ENCODE peak calls at places on chromosome 20, in seven cellular contexts. M is PC-3, T is KG1, N is WTC11, S is ACHN, Q is HEK293T, G is left ventricle myocardium superior. X is an unnamed sample.

GRCh38 chr20:5642155-5642981 is 107.8 kb upstream of the SHLD1 start:
- DNase-seq in M (no peak), T (peak), N (no peak), S (no peak), Q (no peak), G (no peak), X (peak)

GRCh38 chr20:49893242-49894072 is 21.9 kb downstream of the SPATA2 start:
- DNase-seq in M (no peak), T (no peak), N (no peak), S (no peak), Q (no peak), G (no peak), X (no peak)

GRCh38 chr20:675453-676314 is at the start of gene SCRT2:
- DNase-seq in M (peak), T (no peak), N (peak), S (peak), Q (peak), G (peak), X (peak)

GRCh38 chr20:44009679-44009992 is 95.0 kb downstream of the TOX2 start:
- DNase-seq in M (no peak), T (no peak), N (no peak), S (no peak), Q (no peak), G (no peak), X (no peak)

GRCh38 chr20:58213112-58213511 is 15.3 kb downstream of the ANKRD60 start:
- DNase-seq in M (peak), T (no peak), N (no peak), S (no peak), Q (no peak), G (no peak), X (no peak)

GRCh38 chr20:31712564-31713311 is 9.9 kb downstream of the BCL2L1 start:
- DNase-seq in M (peak), T (no peak), N (peak), S (peak), Q (no peak), G (peak), X (peak)

GRCh38 chr20:37342231-37343177 is 3.4 kb upstream of the SRC start:
- DNase-seq in M (no peak), T (no peak), N (no peak), S (peak), Q (peak), G (no peak), X (no peak)

GRCh38 chr20:21397341-21398108 is at the start of gene NKX2-4:
- DNase-seq in M (no peak), T (no peak), N (peak), S (no peak), Q (no peak), G (no peak), X (no peak)

GRCh38 chr20:19241440-19241839 is 29.0 kb downstream of the SLC24A3 start:
- DNase-seq in M (no peak), T (no peak), N (no peak), S (no peak), Q (no peak), G (no peak), X (no peak)

GRCh38 chr20:13060327-13060726 is 51.6 kb downstream of the SPTLC3 start:
- DNase-seq in M (no peak), T (no peak), N (no peak), S (no peak), Q (no peak), G (no peak), X (no peak)

GRCh38 chr20:13649548-13649947 is 10.8 kb upstream of the TASP1 start:
- DNase-seq in M (no peak), T (no peak), N (peak), S (no peak), Q (no peak), G (peak), X (peak)